ENCODE peak calls at places on chromosomes 11 and 22, in nine cellular contexts. W, F, Q, Z, I, N, D, B and V are unnamed samples.

GRCh38 chr11:25981998-25982397 is 349.9 kb upstream of the ANO3 start:
- DNase-seq in D (no peak), N (no peak), Z (peak; percentile 87), I (peak; percentile 30), F (peak; percentile 26), Q (no peak), W (no peak), B (no peak), V (no peak)

GRCh38 chr22:40739723-40740122 is 60.4 kb downstream of the MCHR1 start:
- DNase-seq in Z (no peak), Q (no peak), I (no peak), B (no peak), N (no peak), W (no peak), D (no peak), F (no peak), V (no peak)

GRCh38 chr22:41919357-41920224 is 4.7 kb upstream of the SHISA8 start:
- DNase-seq in D (peak; percentile 12), Z (peak; percentile 84), W (peak; percentile 38), F (peak; percentile 20), N (no peak), Q (peak; percentile 16), B (no peak), I (no peak), V (no peak)

GRCh38 chr11:130533113-130533803 is 84.8 kb downstream of the ADAMTS15 start:
- DNase-seq in N (no peak), B (no peak), Z (no peak), F (no peak), I (peak; percentile 19), D (no peak), W (no peak), Q (no peak), V (no peak)

GRCh38 chr11:694563-695331 is at the start of gene DEAF1:
- DNase-seq in Q (peak; percentile 98), Z (peak; percentile 99), N (peak; percentile 100), W (peak; percentile 98), F (peak; percentile 98), B (peak; percentile 94), I (peak; percentile 96), D (peak; percentile 96), V (peak; percentile 99)

GRCh38 chr11:69409812-69410645 is 71.4 kb upstream of the LINC01488 start:
- DNase-seq in W (no peak), Z (no peak), F (no peak), N (no peak), I (no peak), D (no peak), Q (no peak), B (no peak), V (peak; percentile 28)

GRCh38 chr22:37320726-37321286 is 38.5 kb downstream of the CYTH4 start:
- DNase-seq in Z (no peak), F (no peak), W (no peak), Q (no peak), N (no peak), I (no peak), D (no peak), B (no peak), V (no peak)

GRCh38 chr11:61392991-61393595 is 706 bp downstream of the TMEM216 start:
- DNase-seq in Q (no peak), F (no peak), D (no peak), W (no peak), N (no peak), Z (peak; percentile 32), I (peak; percentile 42), B (no peak), V (no peak)

GRCh38 chr11:128653828-128654231 is 40.0 kb upstream of the FLI1 start:
- DNase-seq in W (no peak), D (no peak), F (peak; percentile 19), N (no peak), B (no peak), I (no peak), Q (no peak), Z (no peak), V (no peak)

GRCh38 chr11:75668508-75669297 is at the start of gene MAP6:
- DNase-seq in F (no peak), D (peak; percentile 56), B (no peak), Z (no peak), Q (no peak), N (no peak), I (peak; percentile 41), W (peak; percentile 12), V (no peak)

GRCh38 chr11:65576867-65577755 is 1.3 kb downstream of the EHBP1L1 start:
- DNase-seq in I (no peak), N (peak; percentile 96), D (no peak), W (no peak), F (no peak), Q (peak; percentile 34), Z (peak; percentile 64), B (no peak), V (no peak)

GRCh38 chr22:23109441-23109978 is 32.3 kb downstream of the RSPH14 start:
- DNase-seq in F (no peak), Z (no peak), I (no peak), D (no peak), W (no peak), B (no peak), N (no peak), Q (no peak), V (no peak)

GRCh38 chr11:78791254-78791653 is 216.6 kb upstream of the NARS2 start:
- DNase-seq in B (no peak), D (no peak), Z (no peak), F (no peak), N (no peak), Q (no peak), I (no peak), W (no peak), V (no peak)

GRCh38 chr11:32396331-32396730 is 39.0 kb downstream of the WT1 start:
- DNase-seq in D (no peak), I (no peak), Q (no peak), B (no peak), F (no peak), Z (no peak), W (no peak), N (no peak), V (no peak)